ENCODE peak calls at places on chromosome 12, in four cellular contexts. One of them, this sample, is unnamed.

GRCh38 chr12:78586790-78587189 is 277.8 kb upstream of the SYT1 start:
- DNase-seq in neural progenitor cell: no peak
- DNase-seq in CD4-positive, alpha-beta T cell: no peak
- DNase-seq in endothelial cell: no peak
- DNase-seq in this sample: no peak

GRCh38 chr12:122064034-122064777 is 14.3 kb upstream of the MLXIP start:
- DNase-seq in CD4-positive, alpha-beta T cell: no peak
- DNase-seq in endothelial cell: peak; percentile 69
- DNase-seq in neural progenitor cell: peak; percentile 87
- DNase-seq in this sample: no peak

GRCh38 chr12:127957001-127957660 is 309.8 kb upstream of the TMEM132C start:
- DNase-seq in endothelial cell: no peak
- DNase-seq in neural progenitor cell: no peak
- DNase-seq in CD4-positive, alpha-beta T cell: no peak
- DNase-seq in this sample: no peak

GRCh38 chr12:76871751-76872150 is 7.1 kb downstream of the CSRP2 start:
- DNase-seq in CD4-positive, alpha-beta T cell: no peak
- DNase-seq in endothelial cell: no peak
- DNase-seq in neural progenitor cell: no peak
- DNase-seq in this sample: no peak

GRCh38 chr12:100668939-100669536 is 95.6 kb downstream of the GAS2L3 start:
- DNase-seq in endothelial cell: peak; percentile 89
- DNase-seq in CD4-positive, alpha-beta T cell: no peak
- DNase-seq in neural progenitor cell: peak; percentile 89
- DNase-seq in this sample: peak; percentile 30

GRCh38 chr12:74539261-74539660 is 1.6 kb downstream of the ATXN7L3B start:
- DNase-seq in endothelial cell: no peak
- DNase-seq in CD4-positive, alpha-beta T cell: no peak
- DNase-seq in neural progenitor cell: peak; percentile 32
- DNase-seq in this sample: no peak

GRCh38 chr12:123387508-123388217 is 3.7 kb downstream of the KMT5A start:
- DNase-seq in endothelial cell: no peak
- DNase-seq in CD4-positive, alpha-beta T cell: no peak
- DNase-seq in neural progenitor cell: no peak
- DNase-seq in this sample: no peak

GRCh38 chr12:110582286-110583136 is 607 bp downstream of the PPTC7 start:
- DNase-seq in neural progenitor cell: peak; percentile 57
- DNase-seq in endothelial cell: peak; percentile 55
- DNase-seq in CD4-positive, alpha-beta T cell: peak; percentile 61
- DNase-seq in this sample: peak; percentile 77

GRCh38 chr12:124453419-124454351 is 113.7 kb downstream of the NCOR2 start:
- DNase-seq in endothelial cell: no peak
- DNase-seq in neural progenitor cell: no peak
- DNase-seq in CD4-positive, alpha-beta T cell: peak; percentile 67
- DNase-seq in this sample: peak; percentile 67

GRCh38 chr12:73057428-73057827 is 785.3 kb downstream of the TRHDE start:
- DNase-seq in endothelial cell: no peak
- DNase-seq in neural progenitor cell: no peak
- DNase-seq in CD4-positive, alpha-beta T cell: no peak
- DNase-seq in this sample: no peak

GRCh38 chr12:109950625-109951024 is 45.5 kb downstream of the GIT2 start:
- DNase-seq in CD4-positive, alpha-beta T cell: no peak
- DNase-seq in neural progenitor cell: no peak
- DNase-seq in endothelial cell: no peak
- DNase-seq in this sample: no peak

GRCh38 chr12:3265406-3265805 is 188.2 kb downstream of the TSPAN9 start:
- DNase-seq in CD4-positive, alpha-beta T cell: no peak
- DNase-seq in neural progenitor cell: no peak
- DNase-seq in endothelial cell: no peak
- DNase-seq in this sample: no peak
- TF ChIP-seq CTCF in CD4-positive, alpha-beta T cell: no peak
- TF ChIP-seq CTCF in neural progenitor cell: no peak
- TF ChIP-seq CTCF in endothelial cell: no peak
- TF ChIP-seq CTCF in this sample: no peak

GRCh38 chr12:86186449-86186848 is 69.7 kb downstream of the MGAT4C start:
- DNase-seq in CD4-positive, alpha-beta T cell: no peak
- DNase-seq in neural progenitor cell: peak; percentile 9
- DNase-seq in endothelial cell: no peak
- DNase-seq in this sample: no peak
- TF ChIP-seq CTCF in CD4-positive, alpha-beta T cell: no peak
- TF ChIP-seq CTCF in neural progenitor cell: no peak
- TF ChIP-seq CTCF in endothelial cell: no peak
- TF ChIP-seq CTCF in this sample: no peak

GRCh38 chr12:59357811-59358210 is 238.0 kb upstream of the SLC16A7 start:
- DNase-seq in CD4-positive, alpha-beta T cell: no peak
- DNase-seq in endothelial cell: no peak
- DNase-seq in neural progenitor cell: no peak
- DNase-seq in this sample: no peak
- TF ChIP-seq CTCF in CD4-positive, alpha-beta T cell: no peak
- TF ChIP-seq CTCF in endothelial cell: no peak
- TF ChIP-seq CTCF in neural progenitor cell: no peak
- TF ChIP-seq CTCF in this sample: no peak

GRCh38 chr12:49070971-49071370 is 1.2 kb upstream of the RHEBL1 start:
- DNase-seq in endothelial cell: no peak
- DNase-seq in neural progenitor cell: no peak
- DNase-seq in CD4-positive, alpha-beta T cell: no peak
- DNase-seq in this sample: no peak

GRCh38 chr12:49064767-49065152 is 4.2 kb upstream of the KMT2D start:
- DNase-seq in neural progenitor cell: no peak
- DNase-seq in CD4-positive, alpha-beta T cell: no peak
- DNase-seq in endothelial cell: no peak
- DNase-seq in this sample: no peak

GRCh38 chr12:49066120-49066519 is 3.7 kb downstream of the RHEBL1 start:
- DNase-seq in neural progenitor cell: no peak
- DNase-seq in CD4-positive, alpha-beta T cell: no peak
- DNase-seq in endothelial cell: no peak
- DNase-seq in this sample: no peak

GRCh38 chr12:49068879-49069506 is 786 bp downstream of the RHEBL1 start:
- DNase-seq in CD4-positive, alpha-beta T cell: no peak
- DNase-seq in neural progenitor cell: no peak
- DNase-seq in endothelial cell: no peak
- DNase-seq in this sample: no peak

GRCh38 chr12:49069507-49070346 is at the start of gene RHEBL1:
- DNase-seq in neural progenitor cell: peak; percentile 93
- DNase-seq in endothelial cell: peak; percentile 98
- DNase-seq in CD4-positive, alpha-beta T cell: peak; percentile 96
- DNase-seq in this sample: peak; percentile 98
- TF ChIP-seq CTCF in neural progenitor cell: peak; percentile 10
- TF ChIP-seq CTCF in endothelial cell: no peak
- TF ChIP-seq CTCF in CD4-positive, alpha-beta T cell: no peak
- TF ChIP-seq CTCF in this sample: no peak

DNA sequence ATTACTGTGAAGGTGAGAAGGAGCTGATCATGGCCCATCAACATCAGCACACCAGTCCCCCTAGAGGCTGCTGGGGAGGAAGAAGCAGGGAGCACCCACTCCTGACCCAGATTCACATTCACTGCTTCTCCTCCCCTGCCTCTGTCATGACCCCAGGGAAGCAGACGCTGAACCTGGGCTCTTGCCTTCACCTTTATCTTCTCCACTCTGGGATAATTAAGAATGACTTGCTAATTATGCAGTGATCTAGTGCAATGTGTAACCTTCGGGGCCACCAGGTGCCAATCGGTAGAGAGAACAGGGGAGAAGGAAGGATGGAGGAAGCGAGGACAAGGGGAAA is 44.4 kb upstream of the IQSEC3 start:
- DNase-seq in neural progenitor cell: no peak
- DNase-seq in CD4-positive, alpha-beta T cell: no peak
- DNase-seq in endothelial cell: no peak
- DNase-seq in this sample: no peak
- TF ChIP-seq CTCF in neural progenitor cell: no peak
- TF ChIP-seq CTCF in CD4-positive, alpha-beta T cell: no peak
- TF ChIP-seq CTCF in endothelial cell: no peak
- TF ChIP-seq CTCF in this sample: no peak